ENCODE peak calls at places on chromosomes 7 and 10, in six cellular contexts. E, T, J, L, Y and Q are unnamed samples.

GRCh38 chr7:70893422-70893821 is 238.5 kb upstream of the GALNT17 start:
- DNase-seq in T (no peak), Y (no peak), E (no peak), L (no peak), J (no peak), Q (no peak)

GRCh38 chr7:41085244-41085643 is 617.6 kb downstream of the INHBA start:
- DNase-seq in J (no peak), T (no peak), L (no peak), Y (peak), E (no peak), Q (no peak)

GRCh38 chr7:30717181-30717580 is 34.8 kb upstream of the INMT start:
- DNase-seq in J (no peak), T (no peak), E (no peak), L (no peak), Y (no peak), Q (no peak)

GRCh38 chr10:35127289-35127891 is 744 bp downstream of the CREM start:
- DNase-seq in E (peak), J (peak), T (peak), Y (peak), L (peak), Q (no peak)

GRCh38 chr10:63707254-63707910 is 186.2 kb downstream of the REEP3 start:
- DNase-seq in L (peak), Y (peak), J (no peak), T (no peak), E (peak), Q (no peak)

GRCh38 chr10:95171336-95171735 is 22.7 kb upstream of the ACSM6 start:
- DNase-seq in L (no peak), Y (no peak), T (no peak), E (no peak), J (no peak), Q (no peak)

GRCh38 chr10:24476913-24477312 is 246.8 kb downstream of the ARHGAP21 start:
- DNase-seq in E (no peak), T (no peak), Y (no peak), L (no peak), J (no peak), Q (no peak)

GRCh38 chr7:41582116-41582515 is 120.8 kb downstream of the INHBA start:
- DNase-seq in J (no peak), T (no peak), Y (no peak), E (no peak), L (no peak), Q (no peak)

GRCh38 chr10:104300002-104300735 is 31.2 kb downstream of the GSTO2 start:
- DNase-seq in E (no peak), T (no peak), J (peak), L (no peak), Y (peak), Q (no peak)

GRCh38 chr10:110414563-110415309 is 83.0 kb upstream of the DUSP5 start:
- DNase-seq in E (no peak), T (peak), L (peak), Y (no peak), J (no peak), Q (no peak)

GRCh38 chr10:72881291-72881690 is 12.2 kb upstream of the OIT3 start:
- DNase-seq in Y (no peak), T (no peak), L (no peak), J (no peak), E (no peak), Q (no peak)

GRCh38 chr10:110501142-110501937 is 3.6 kb downstream of the DUSP5 start:
- DNase-seq in T (peak), J (peak), L (peak), Y (peak), E (peak), Q (no peak)

GRCh38 chr10:102652170-102652926 is 8.1 kb downstream of the TRIM8 start:
- DNase-seq in T (no peak), L (peak), Y (no peak), E (no peak), J (no peak), Q (no peak)

GRCh38 chr7:100122067-100122466 is 2.6 kb downstream of the CNPY4 start:
- DNase-seq in E (no peak), T (no peak), J (no peak), L (no peak), Y (no peak), Q (no peak)

GRCh38 chr10:2387261-2387660 is 649.9 kb upstream of the ADARB2 start:
- DNase-seq in L (no peak), E (no peak), J (no peak), Y (no peak), T (no peak), Q (no peak)

GRCh38 chr7:142519790-142520078 is 229.5 kb upstream of the PRSS1 start:
- DNase-seq in T (no peak), J (no peak), E (no peak), L (no peak), Y (no peak), Q (no peak)

GRCh38 chr10:14552010-14552409 is 221.3 kb upstream of the FRMD4A start:
- DNase-seq in T (no peak), L (no peak), E (no peak), J (no peak), Y (no peak), Q (no peak)

GRCh38 chr10:1660386-1660785 is 76.9 kb downstream of the ADARB2 start:
- DNase-seq in Y (no peak), E (no peak), J (no peak), L (no peak), T (no peak), Q (no peak)

GRCh38 chr10:1939016-1939415 is 201.7 kb upstream of the ADARB2 start:
- DNase-seq in J (no peak), T (peak), Y (no peak), E (no peak), L (no peak), Q (no peak)

GRCh38 chr7:134174797-134175261 is 47.7 kb downstream of the LRGUK start:
- DNase-seq in E (no peak), T (no peak), L (peak), Y (peak), J (no peak), Q (no peak)

GRCh38 chr10:133455611-133456031 is 1.9 kb downstream of the SCART1 start:
- DNase-seq in Y (no peak), T (no peak), J (no peak), E (no peak), L (no peak), Q (no peak)

GRCh38 chr10:72375173-72375572 is 20.5 kb upstream of the DNAJB12 start:
- DNase-seq in E (no peak), L (no peak), T (no peak), J (no peak), Y (no peak), Q (no peak)

GRCh38 chr7:11609071-11609470 is 222.9 kb downstream of the THSD7A start:
- DNase-seq in T (no peak), J (no peak), Y (no peak), L (no peak), E (no peak), Q (no peak)

GRCh38 chr7:28708458-28708951 is 249.6 kb downstream of the TRIL start:
- DNase-seq in L (no peak), T (no peak), E (no peak), J (no peak), Y (peak), Q (no peak)

GRCh38 chr10:33248638-33249037 is 85.8 kb downstream of the NRP1 start:
- DNase-seq in T (no peak), L (peak), J (no peak), Y (peak), E (no peak), Q (no peak)

GRCh38 chr10:97307866-97308780 is 10.9 kb upstream of the FRAT1 start:
- DNase-seq in L (no peak), Y (no peak), J (no peak), E (no peak), T (no peak), Q (no peak)